ENCODE peak calls at places on chromosomes 12 and 14, in six cellular contexts. Q is GM12878, P is H1, E is K562, S is HepG2, B is HCT116. W is an unnamed sample.

GRCh38 chr14:89720741-89721315 is 233.7 kb downstream of the EFCAB11 start:
- DNase-seq in Q (peak), P (no peak), E (no peak), S (no peak), B (no peak), W (peak)

GRCh38 chr12:76568130-76568529 is 8.6 kb upstream of the OSBPL8 start:
- DNase-seq in Q (no peak), P (no peak), E (no peak), S (no peak), B (no peak), W (no peak)

GRCh38 chr14:99609245-99610117 is 5.5 kb upstream of the CCDC85C start:
- DNase-seq in Q (no peak), P (no peak), E (no peak), S (peak), B (no peak), W (no peak)

GRCh38 chr14:73759183-73759713 is 45.1 kb upstream of the PNMA1 start:
- DNase-seq in Q (no peak), P (no peak), E (peak), S (no peak), B (no peak), W (no peak)

GRCh38 chr12:74980510-74980909 is 229.1 kb downstream of the KCNC2 start:
- DNase-seq in Q (no peak), P (no peak), E (no peak), S (no peak), B (no peak), W (no peak)

GRCh38 chr12:96383991-96384390 is 16.2 kb downstream of the CDK17 start:
- DNase-seq in Q (no peak), P (no peak), E (no peak), S (no peak), B (no peak), W (no peak)

GRCh38 chr12:45762185-45763110 is 32.9 kb downstream of the ARID2 start:
- DNase-seq in Q (no peak), P (no peak), E (peak), S (peak), B (peak), W (no peak)

GRCh38 chr12:93001407-93001806 is 72.3 kb upstream of the EEA1 start:
- DNase-seq in Q (no peak), P (no peak), E (no peak), S (no peak), B (no peak), W (no peak)

GRCh38 chr12:80183939-80184338 is 84.6 kb downstream of the OTOGL start:
- DNase-seq in Q (no peak), P (no peak), E (no peak), S (no peak), B (no peak), W (no peak)

GRCh38 chr12:49944718-49945117 is 5.8 kb upstream of the AQP2 start:
- DNase-seq in Q (no peak), P (no peak), E (no peak), S (no peak), B (no peak), W (no peak)

GRCh38 chr12:94733727-94734126 is 83.4 kb upstream of the TMCC3 start:
- DNase-seq in Q (no peak), P (no peak), E (no peak), S (no peak), B (no peak), W (no peak)

GRCh38 chr14:92963301-92964123 is 40.6 kb downstream of the CHGA start:
- DNase-seq in Q (no peak), P (no peak), E (no peak), S (peak), B (no peak), W (no peak)

GRCh38 chr12:64390275-64390851 is at the start of gene C12orf56:
- DNase-seq in Q (no peak), P (no peak), E (peak), S (no peak), B (no peak), W (no peak)

GRCh38 chr12:12943589-12944260 is 8.2 kb downstream of the GPRC5D start:
- DNase-seq in Q (no peak), P (no peak), E (no peak), S (no peak), B (no peak), W (no peak)

GRCh38 chr12:49627752-49628360 is 4.5 kb downstream of the PRPF40B start:
- DNase-seq in Q (no peak), P (no peak), E (no peak), S (no peak), B (peak), W (no peak)

GRCh38 chr12:130954544-130954831 is 781 bp downstream of the ADGRD1 start:
- DNase-seq in Q (no peak), P (no peak), E (no peak), S (no peak), B (no peak), W (no peak)

GRCh38 chr14:61252354-61253063 is 28.6 kb downstream of the TMEM30B start:
- DNase-seq in Q (peak), P (peak), E (peak), S (peak), B (peak), W (peak)

GRCh38 chr14:92649934-92650545 is 98.4 kb downstream of the LGMN start:
- DNase-seq in Q (no peak), P (no peak), E (no peak), S (no peak), B (no peak), W (no peak)

GRCh38 chr14:90788031-90788430 is 28.2 kb downstream of the TTC7B start:
- DNase-seq in Q (no peak), P (no peak), E (no peak), S (peak), B (no peak), W (no peak)

GRCh38 chr14:34536951-34537676 is 2.4 kb downstream of the EAPP start:
- DNase-seq in Q (no peak), P (no peak), E (no peak), S (no peak), B (no peak), W (no peak)

GRCh38 chr14:44384093-44384492 is 123.0 kb downstream of the FSCB start:
- DNase-seq in Q (no peak), P (no peak), E (no peak), S (no peak), B (no peak), W (no peak)

GRCh38 chr14:21039585-21040369 is 2.4 kb upstream of the RNASE7 start:
- DNase-seq in Q (no peak), P (peak), E (no peak), S (peak), B (peak), W (no peak)

GRCh38 chr12:39617887-39618286 is 1.7 kb downstream of the ABCD2 start:
- DNase-seq in Q (no peak), P (no peak), E (no peak), S (no peak), B (no peak), W (no peak)

GRCh38 chr14:39109893-39110715 is 4.0 kb upstream of the GEMIN2 start:
- DNase-seq in Q (no peak), P (no peak), E (no peak), S (no peak), B (no peak), W (no peak)

GRCh38 chr12:16100206-16100605 is 177.3 kb downstream of the SLC15A5 start:
- DNase-seq in Q (no peak), P (no peak), E (no peak), S (no peak), B (no peak), W (no peak)

GRCh38 chr14:103543140-103543539 is 14.1 kb downstream of the TRMT61A start:
- DNase-seq in Q (no peak), P (no peak), E (no peak), S (no peak), B (no peak), W (no peak)

GRCh38 chr12:29146201-29146600 is 2.9 kb upstream of the FAR2 start:
- DNase-seq in Q (no peak), P (no peak), E (no peak), S (no peak), B (no peak), W (no peak)

GRCh38 chr14:90664911-90665695 is 151.1 kb downstream of the TTC7B start:
- DNase-seq in Q (no peak), P (peak), E (no peak), S (no peak), B (no peak), W (no peak)

GRCh38 chr14:58635041-58635440 is 2.7 kb upstream of the DACT1 start:
- DNase-seq in Q (no peak), P (no peak), E (no peak), S (no peak), B (no peak), W (no peak)

GRCh38 chr12:124385219-124385969 is 90.5 kb downstream of the RFLNA start:
- DNase-seq in Q (no peak), P (no peak), E (no peak), S (no peak), B (no peak), W (peak)

GRCh38 chr14:71590131-71590530 is 342.1 kb upstream of the RGS6 start:
- DNase-seq in Q (no peak), P (no peak), E (no peak), S (no peak), B (no peak), W (no peak)

GRCh38 chr14:71591929-71592328 is 340.3 kb upstream of the RGS6 start:
- DNase-seq in Q (no peak), P (no peak), E (no peak), S (no peak), B (peak), W (no peak)

GRCh38 chr14:71588576-71589215 is 343.5 kb upstream of the RGS6 start:
- DNase-seq in Q (no peak), P (no peak), E (no peak), S (no peak), B (no peak), W (no peak)

GRCh38 chr14:71586131-71586893 is 345.9 kb upstream of the RGS6 start:
- DNase-seq in Q (no peak), P (no peak), E (no peak), S (no peak), B (no peak), W (no peak)

DNA sequence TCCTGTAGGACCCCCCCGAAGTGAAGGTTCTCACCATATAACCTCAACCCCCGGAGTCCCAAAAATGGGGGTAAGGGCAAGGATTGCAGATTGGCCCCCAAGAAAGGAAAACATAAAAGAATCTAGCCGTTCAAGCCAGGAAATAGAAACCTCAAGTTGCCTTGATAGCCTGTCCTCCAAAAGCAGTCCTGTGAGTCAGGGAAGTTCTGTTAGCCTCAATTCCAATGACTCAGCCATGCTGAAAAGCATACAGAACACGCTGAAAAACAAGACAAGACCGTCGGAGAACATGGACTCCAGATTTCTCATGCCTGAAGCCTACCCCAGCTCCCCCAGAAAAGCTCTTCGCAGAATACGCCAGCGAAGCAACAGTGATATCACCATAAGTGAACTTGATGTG is 344.2 kb upstream of the RGS6 start:
- DNase-seq in Q (no peak), P (no peak), E (no peak), S (no peak), B (no peak), W (no peak)
- TF ChIP-seq ZNF274 in Q (no peak), P (no peak), E (no peak), S (no peak), B (no peak), W (no peak)

DNA sequence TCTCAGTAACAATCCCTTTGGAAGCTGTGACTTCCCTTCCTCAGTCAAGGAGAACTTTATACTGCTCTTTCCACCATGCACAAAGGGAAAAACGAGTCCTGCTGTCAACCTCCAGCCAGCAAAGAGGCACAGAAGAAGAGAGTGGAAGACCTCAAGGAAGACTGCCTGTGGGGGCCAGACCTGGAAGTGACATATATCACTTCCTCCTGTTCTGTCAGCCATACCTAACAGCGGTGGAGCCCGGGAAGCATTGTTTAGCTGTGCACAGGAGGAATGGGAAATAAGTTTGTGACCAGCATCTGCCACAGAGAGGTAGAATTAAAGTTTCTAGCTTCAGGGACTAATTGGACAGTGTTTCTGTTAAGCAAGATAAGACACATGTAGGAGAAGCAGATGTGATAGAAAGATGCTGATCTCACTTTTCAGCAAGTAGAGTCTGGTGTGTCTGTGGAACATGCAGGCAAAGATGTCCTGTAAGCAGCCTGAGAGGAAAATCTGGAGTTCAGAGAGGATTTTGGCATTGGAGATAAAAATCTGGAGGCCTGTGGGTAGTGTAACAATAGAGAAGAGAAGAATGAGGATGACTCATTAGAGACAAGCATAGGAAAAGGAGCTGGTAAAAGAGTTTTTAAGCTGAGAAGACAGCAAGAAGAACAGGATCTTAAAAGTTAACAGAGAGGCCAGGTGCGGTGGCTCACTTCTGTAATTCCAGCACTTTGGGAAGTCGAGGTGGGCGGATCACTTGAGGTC is 141.6 kb upstream of the CPSF6 start:
- DNase-seq in Q (no peak), P (no peak), E (no peak), S (no peak), B (no peak), W (no peak)
- H3K9ac ChIP-seq in Q (no peak), P (no peak), E (no peak), S (no peak), B (no peak), W (no peak)

GRCh38 chr14:104634031-104634760 is 29.6 kb upstream of the TMEM179 start:
- DNase-seq in Q (no peak), P (no peak), E (no peak), S (no peak), B (no peak), W (no peak)

GRCh38 chr14:104637546-104638003 is 33.0 kb upstream of the TMEM179 start:
- DNase-seq in Q (no peak), P (no peak), E (no peak), S (no peak), B (no peak), W (no peak)

GRCh38 chr14:104635717-104636116 is 31.1 kb upstream of the TMEM179 start:
- DNase-seq in Q (no peak), P (no peak), E (no peak), S (no peak), B (no peak), W (no peak)

GRCh38 chr14:104634886-104635570 is 30.5 kb upstream of the TMEM179 start:
- DNase-seq in Q (no peak), P (no peak), E (no peak), S (no peak), B (no peak), W (no peak)

GRCh38 chr14:104636131-104636530 is 31.6 kb upstream of the TMEM179 start:
- DNase-seq in Q (no peak), P (no peak), E (no peak), S (no peak), B (no peak), W (no peak)
- TF ChIP-seq ZNF274 in Q (no peak), P (no peak), E (no peak), S (no peak), B (no peak), W (no peak)

DNA sequence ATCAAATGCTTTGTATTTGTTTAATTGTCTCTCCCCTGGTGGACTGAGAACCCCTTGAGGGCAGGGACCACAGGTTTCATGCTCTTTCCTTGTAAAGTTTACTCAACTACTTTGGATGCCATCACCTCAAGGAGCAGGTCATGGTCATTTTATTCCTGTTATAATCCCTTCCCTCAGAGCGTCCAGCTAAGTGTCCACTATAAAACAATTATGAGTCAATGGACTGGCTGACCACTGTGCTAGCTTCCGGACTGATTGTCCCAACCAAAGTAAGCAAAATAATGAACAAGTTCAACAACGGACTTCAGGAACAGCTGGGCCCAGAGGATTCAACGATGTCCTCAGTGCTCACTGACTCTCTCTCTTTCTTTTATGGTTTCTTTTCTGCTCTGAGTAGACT is 18.2 kb downstream of the AK7 start:
- DNase-seq in Q (no peak), P (no peak), E (no peak), S (peak), B (no peak), W (no peak)
- H3K9ac ChIP-seq in Q (no peak), P (no peak), E (no peak), S (no peak), B (no peak), W (no peak)